ENCODE peak calls at places on chromosomes 1 and 21, in seven cellular contexts. N is aorta, M is brain microvascular endothelial cell, W is fibroblast of lung, K is GM23338, Y is AG04450, D is esophagus squamous epithelium. Z is an unnamed sample.

GRCh38 chr1:100302756-100303155 is 36.7 kb downstream of the RTCA start:
- DNase-seq in K (no peak), W (no peak), Y (no peak), D (no peak), N (no peak), M (no peak), Z (no peak)

GRCh38 chr1:185672719-185673360 is 61.4 kb upstream of the HMCN1 start:
- DNase-seq in D (no peak), N (no peak), K (no peak), M (no peak), W (no peak), Y (no peak), Z (no peak)

GRCh38 chr1:16026723-16027484 is 5.1 kb downstream of the CLCNKA start:
- DNase-seq in Y (no peak), K (peak; percentile 96), N (no peak), D (no peak), W (no peak), M (no peak), Z (no peak)

GRCh38 chr21:34807146-34807880 is 138.5 kb downstream of the CLIC6 start:
- DNase-seq in W (peak; percentile 97), N (peak; percentile 67), K (no peak), Y (peak; percentile 81), D (no peak), M (peak; percentile 98), Z (peak; percentile 78)

GRCh38 chr1:67970088-67970487 is 80.3 kb downstream of the DIRAS3 start:
- DNase-seq in N (no peak), K (no peak), Y (no peak), D (no peak), M (peak; percentile 81), W (peak; percentile 96), Z (no peak)

GRCh38 chr1:118101445-118101844 is 83.6 kb downstream of the SPAG17 start:
- DNase-seq in W (peak; percentile 72), K (no peak), Y (no peak), N (no peak), M (no peak), D (no peak), Z (no peak)

GRCh38 chr1:158930504-158930903 is 848 bp upstream of the PYHIN1 start:
- DNase-seq in Y (no peak), M (no peak), K (no peak), D (no peak), N (no peak), W (no peak), Z (no peak)

GRCh38 chr1:8497196-8497878 is 179.4 kb downstream of the SLC45A1 start:
- DNase-seq in N (no peak), W (no peak), M (no peak), D (no peak), K (no peak), Y (no peak), Z (no peak)

GRCh38 chr1:219985169-219985568 is 56.8 kb upstream of the SLC30A10 start:
- DNase-seq in M (no peak), Y (no peak), K (no peak), N (no peak), D (no peak), W (no peak), Z (no peak)

GRCh38 chr1:62515055-62515454 is 78.2 kb downstream of the USP1 start:
- DNase-seq in D (no peak), Y (no peak), K (no peak), M (no peak), W (no peak), N (no peak), Z (no peak)

GRCh38 chr1:222373831-222374603 is 173.9 kb downstream of the HHIPL2 start:
- DNase-seq in D (no peak), K (no peak), W (no peak), N (no peak), M (no peak), Y (no peak), Z (no peak)

GRCh38 chr1:79362470-79362869 is 355.9 kb upstream of the ADGRL4 start:
- DNase-seq in K (no peak), D (no peak), Y (no peak), M (no peak), N (no peak), W (no peak), Z (no peak)

GRCh38 chr1:54297596-54298283 is 97.8 kb downstream of the MRPL37 start:
- DNase-seq in W (no peak), N (no peak), Y (no peak), K (no peak), M (no peak), D (no peak), Z (no peak)

GRCh38 chr1:233105225-233105624 is 154.8 kb downstream of the NTPCR start:
- DNase-seq in D (no peak), N (no peak), K (no peak), W (peak; percentile 23), Y (no peak), M (no peak), Z (no peak)

GRCh38 chr1:2104621-2105427 is 54.6 kb downstream of the PRKCZ start:
- DNase-seq in Y (no peak), D (no peak), K (peak; percentile 59), W (no peak), M (no peak), N (peak; percentile 29), Z (no peak)

GRCh38 chr21:34031835-34032370 is 41.5 kb upstream of the MRPS6 start:
- DNase-seq in N (no peak), K (no peak), W (no peak), Y (no peak), M (no peak), D (no peak), Z (no peak)

GRCh38 chr1:111471012-111471411 is 2.8 kb upstream of the C1orf162 start:
- DNase-seq in N (peak; percentile 82), K (no peak), M (no peak), Y (no peak), D (peak; percentile 41), W (no peak), Z (no peak)

GRCh38 chr1:225881081-225882007 is 836 bp downstream of the TMEM63A start:
- DNase-seq in K (peak; percentile 58), W (peak; percentile 35), D (no peak), M (no peak), Y (no peak), N (peak; percentile 83), Z (no peak)

GRCh38 chr1:34858901-34859441 is 578 bp downstream of the SMIM12 start:
- DNase-seq in M (peak; percentile 31), N (peak; percentile 62), K (no peak), W (peak; percentile 34), D (no peak), Y (no peak), Z (no peak)

GRCh38 chr1:9397984-9398526 is 105.4 kb downstream of the SPSB1 start:
- DNase-seq in N (peak; percentile 74), D (no peak), Y (no peak), W (peak; percentile 89), K (no peak), M (peak; percentile 53), Z (no peak)

GRCh38 chr1:59748123-59748522 is 66.6 kb upstream of the HOOK1 start:
- DNase-seq in W (no peak), N (no peak), D (no peak), K (no peak), M (no peak), Y (no peak), Z (no peak)

GRCh38 chr21:32300117-32300681 is 1.5 kb downstream of the MRAP start:
- DNase-seq in D (no peak), N (no peak), Y (no peak), M (no peak), K (no peak), W (no peak), Z (peak; percentile 40)

GRCh38 chr21:38241029-38241740 is 15.6 kb upstream of the KCNJ15 start:
- DNase-seq in K (no peak), M (peak; percentile 72), W (peak; percentile 80), Y (no peak), D (no peak), N (peak; percentile 68), Z (no peak)

GRCh38 chr1:94801919-94802546 is 18.1 kb upstream of the SLC44A3 start:
- DNase-seq in W (peak; percentile 85), K (peak; percentile 67), M (peak; percentile 62), N (peak; percentile 53), D (no peak), Y (peak; percentile 86), Z (peak; percentile 82)

GRCh38 chr1:71080782-71081696 is at the start of gene ZRANB2:
- DNase-seq in M (peak; percentile 92), W (peak; percentile 94), Y (peak; percentile 87), N (peak; percentile 91), K (peak; percentile 98), D (peak; percentile 39), Z (peak; percentile 91)
- H3K4me3 ChIP-seq in M (peak within 1 kb of the TSS; percentile 85), W (peak within 1 kb of the TSS; percentile 75), Y (peak within 1 kb of the TSS; percentile 88), N (peak within 1 kb of the TSS; percentile 97), K (peak within 1 kb of the TSS; percentile 95), D (peak within 1 kb of the TSS; percentile 75), Z (peak within 1 kb of the TSS; percentile 82)

DNA sequence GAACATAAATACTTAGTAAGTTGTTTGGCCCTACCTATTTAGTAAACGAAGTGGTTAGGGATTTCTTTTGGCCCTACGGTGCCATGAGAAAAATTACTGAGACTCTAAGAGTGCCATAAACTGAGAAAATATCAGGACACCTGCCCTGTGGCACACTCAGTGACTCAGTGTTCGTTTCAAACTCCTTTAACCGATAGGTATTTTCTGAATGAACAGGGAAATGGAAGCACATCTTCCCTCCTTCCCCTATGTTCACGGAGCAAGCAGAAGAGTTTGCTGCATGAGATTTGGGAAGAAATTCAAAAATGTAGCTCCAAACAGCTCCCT is 134.2 kb downstream of the KAZN start:
- DNase-seq in Y (no peak), K (no peak), D (no peak), N (no peak), W (no peak), M (no peak), Z (no peak)
- H3K27ac ChIP-seq in Y (no peak overlapping the region), K (peak overlapping the region; percentile 73), D (peak overlapping the region; percentile 76), N (no peak overlapping the region), W (no peak overlapping the region), M (no peak overlapping the region), Z (peak overlapping the region; percentile 70)

GRCh38 chr1:214439352-214440119 is 111.9 kb downstream of the PTPN14 start:
- DNase-seq in Y (peak; percentile 76), W (peak; percentile 94), K (peak; percentile 59), M (no peak), N (no peak), D (no peak), Z (no peak)
- H3K4me3 ChIP-seq in Y (no peak overlapping the region), W (peak overlapping the region; percentile 12), K (no peak overlapping the region), M (no peak overlapping the region), N (no peak overlapping the region), D (no peak overlapping the region), Z (peak overlapping the region; percentile 1)

GRCh38 chr1:198605880-198606458 is 32.9 kb upstream of the PTPRC start:
- DNase-seq in D (no peak), M (no peak), Y (no peak), W (peak; percentile 18), K (peak; percentile 1), N (no peak), Z (no peak)
- H3K27ac ChIP-seq in D (no peak overlapping the region), M (no peak overlapping the region), Y (no peak overlapping the region), W (no peak overlapping the region), K (no peak overlapping the region), N (no peak overlapping the region), Z (no peak overlapping the region)

GRCh38 chr21:42404534-42404933 is 832 bp downstream of the UBASH3A start:
- DNase-seq in K (no peak), M (no peak), N (no peak), Y (no peak), W (no peak), D (no peak), Z (no peak)
- H3K4me3 ChIP-seq in K (no peak overlapping the region), M (no peak overlapping the region), N (no peak overlapping the region), Y (no peak overlapping the region), W (no peak overlapping the region), D (no peak overlapping the region), Z (no peak overlapping the region)

Z was measured in suprapubic skin.